ENCODE peak calls at places on chromosomes 3 and 15, in six cellular contexts. B, O, G, E, V and X are unnamed samples.

GRCh38 chr15:87268675-87269074 is 987.9 kb downstream of the NTRK3 start:
- DNase-seq in O (no peak), E (no peak), B (no peak), G (no peak), V (no peak), X (peak; percentile 52)

GRCh38 chr3:113867506-113867905 is 28.9 kb downstream of the GRAMD1C start:
- DNase-seq in E (no peak), O (no peak), V (no peak), G (no peak), B (no peak), X (peak; percentile 61)

GRCh38 chr3:118799303-118799702 is 235.3 kb downstream of the IGSF11 start:
- DNase-seq in V (no peak), G (no peak), B (no peak), E (no peak), O (no peak), X (no peak)

GRCh38 chr15:51227967-51228783 is 110.2 kb downstream of the CYP19A1 start:
- DNase-seq in O (no peak), E (no peak), G (peak; percentile 24), V (no peak), B (peak; percentile 81), X (peak; percentile 85)

GRCh38 chr15:62900071-62900812 is 142.3 kb upstream of the TPM1 start:
- DNase-seq in B (no peak), G (no peak), O (no peak), V (no peak), E (no peak), X (no peak)

GRCh38 chr3:54538346-54538745 is 389.5 kb downstream of the LRTM1 start:
- DNase-seq in V (no peak), G (no peak), B (no peak), E (no peak), O (no peak), X (no peak)

GRCh38 chr15:66251790-66252355 is 1.7 kb downstream of the MEGF11 start:
- DNase-seq in O (no peak), V (no peak), E (no peak), B (no peak), G (no peak), X (no peak)

GRCh38 chr3:172134352-172134751 is 95.0 kb downstream of the FNDC3B start:
- DNase-seq in O (no peak), B (no peak), E (peak; percentile 20), G (no peak), V (no peak), X (no peak)

GRCh38 chr3:38602576-38603250 is 46.8 kb downstream of the SCN5A start:
- DNase-seq in V (no peak), E (no peak), O (no peak), B (peak; percentile 43), G (no peak), X (no peak)

GRCh38 chr15:75455982-75456531 is 4.6 kb upstream of the SIN3A start:
- DNase-seq in G (peak; percentile 40), E (no peak), B (no peak), V (no peak), O (peak; percentile 72), X (peak; percentile 62)

GRCh38 chr15:72141171-72142084 is 23.2 kb downstream of the SENP8 start:
- DNase-seq in V (no peak), E (no peak), B (no peak), G (peak; percentile 33), O (peak; percentile 12), X (peak; percentile 10)

GRCh38 chr15:23897576-23897975 is 210.5 kb upstream of the NDN start:
- DNase-seq in E (no peak), B (peak; percentile 76), G (no peak), V (no peak), O (no peak), X (no peak)

GRCh38 chr15:69400850-69401249 is 13.3 kb upstream of the KIF23 start:
- DNase-seq in G (no peak), V (no peak), E (no peak), O (no peak), B (no peak), X (no peak)

GRCh38 chr15:91491131-91491950 is 362.2 kb upstream of the SLCO3A1 start:
- DNase-seq in E (no peak), B (no peak), O (no peak), G (no peak), V (no peak), X (peak; percentile 78)

GRCh38 chr15:99507732-99508571 is 57.8 kb upstream of the MEF2A start:
- DNase-seq in B (no peak), E (no peak), G (no peak), V (no peak), O (no peak), X (peak; percentile 83)

GRCh38 chr3:194767430-194768207 is 81.9 kb downstream of the FAM43A start:
- DNase-seq in E (no peak), V (no peak), G (no peak), O (no peak), B (no peak), X (no peak)

GRCh38 chr3:43894176-43895049 is 203.7 kb downstream of the ABHD5 start:
- DNase-seq in O (peak; percentile 89), V (peak; percentile 50), E (no peak), B (peak; percentile 92), G (no peak), X (peak; percentile 65)

GRCh38 chr3:156483426-156483825 is 71.5 kb downstream of the SSR3 start:
- DNase-seq in O (peak; percentile 42), V (no peak), E (peak; percentile 59), G (no peak), B (no peak), X (peak; percentile 90)

GRCh38 chr3:39095778-39096177 is 11.6 kb downstream of the GORASP1 start:
- DNase-seq in V (no peak), B (no peak), G (no peak), O (no peak), E (no peak), X (no peak)

GRCh38 chr15:37135225-37135624 is 34.9 kb upstream of the MEIS2 start:
- DNase-seq in G (no peak), B (no peak), O (peak; percentile 41), E (no peak), V (no peak), X (no peak)

GRCh38 chr3:182738583-182739514 is 54.5 kb upstream of the ATP11B start:
- DNase-seq in V (no peak), G (no peak), O (no peak), E (no peak), B (no peak), X (no peak)

GRCh38 chr3:58722526-58722925 is 56.0 kb upstream of the FAM3D start:
- DNase-seq in B (no peak), V (no peak), O (no peak), G (no peak), E (no peak), X (no peak)

GRCh38 chr15:38702178-38702912 is 137.7 kb upstream of the RASGRP1 start:
- DNase-seq in B (no peak), V (no peak), E (no peak), O (no peak), G (peak; percentile 44), X (no peak)

GRCh38 chr3:43863966-43864933 is 173.5 kb downstream of the ABHD5 start:
- DNase-seq in E (no peak), O (no peak), V (no peak), B (peak; percentile 20), G (no peak), X (no peak)

GRCh38 chr3:58529516-58530353 is 7.3 kb downstream of the ACOX2 start:
- DNase-seq in B (no peak), O (peak; percentile 58), G (peak; percentile 44), E (no peak), V (no peak), X (no peak)

GRCh38 chr3:43317461-43318316 is 31.3 kb downstream of the SNRK start:
- DNase-seq in B (no peak), O (no peak), E (no peak), G (peak; percentile 70), V (no peak), X (no peak)

GRCh38 chr3:188179006-188179966 is 25.3 kb downstream of the LPP start:
- DNase-seq in G (no peak), V (peak; percentile 27), E (no peak), O (peak; percentile 66), B (peak; percentile 83), X (peak; percentile 90)

GRCh38 chr3:190120161-190121060 is at the start of gene P3H2:
- DNase-seq in B (peak; percentile 93), E (no peak), G (peak; percentile 66), O (no peak), V (peak; percentile 80), X (peak; percentile 87)

GRCh38 chr15:28936081-28936480 is 50.3 kb downstream of the APBA2 start:
- DNase-seq in E (no peak), G (no peak), B (no peak), O (no peak), V (no peak), X (no peak)

GRCh38 chr3:13815088-13815683 is 64.7 kb downstream of the WNT7A start:
- DNase-seq in E (no peak), V (no peak), B (peak; percentile 37), G (no peak), O (no peak), X (no peak)
- H3K9me3 ChIP-seq in E (peaks cover 28% of the 10 kb centered on the region), V (peaks cover 61% of the 10 kb centered on the region), B (peaks cover 33% of the 10 kb centered on the region), G (no peaks in the 10 kb centered on the region), O (no peaks in the 10 kb centered on the region), X (peaks cover 45% of the 10 kb centered on the region)

GRCh38 chr3:100140976-100141375 is 26.7 kb upstream of the FILIP1L start:
- DNase-seq in B (no peak), V (no peak), G (no peak), O (no peak), E (no peak), X (no peak)
- H3K9me3 ChIP-seq in B (no peaks in the 10 kb centered on the region), V (peaks cover 19% of the 10 kb centered on the region), G (peaks cover 22% of the 10 kb centered on the region), O (no peaks in the 10 kb centered on the region), E (peaks cover 3% of the 10 kb centered on the region), X (no peaks in the 10 kb centered on the region)

DNA sequence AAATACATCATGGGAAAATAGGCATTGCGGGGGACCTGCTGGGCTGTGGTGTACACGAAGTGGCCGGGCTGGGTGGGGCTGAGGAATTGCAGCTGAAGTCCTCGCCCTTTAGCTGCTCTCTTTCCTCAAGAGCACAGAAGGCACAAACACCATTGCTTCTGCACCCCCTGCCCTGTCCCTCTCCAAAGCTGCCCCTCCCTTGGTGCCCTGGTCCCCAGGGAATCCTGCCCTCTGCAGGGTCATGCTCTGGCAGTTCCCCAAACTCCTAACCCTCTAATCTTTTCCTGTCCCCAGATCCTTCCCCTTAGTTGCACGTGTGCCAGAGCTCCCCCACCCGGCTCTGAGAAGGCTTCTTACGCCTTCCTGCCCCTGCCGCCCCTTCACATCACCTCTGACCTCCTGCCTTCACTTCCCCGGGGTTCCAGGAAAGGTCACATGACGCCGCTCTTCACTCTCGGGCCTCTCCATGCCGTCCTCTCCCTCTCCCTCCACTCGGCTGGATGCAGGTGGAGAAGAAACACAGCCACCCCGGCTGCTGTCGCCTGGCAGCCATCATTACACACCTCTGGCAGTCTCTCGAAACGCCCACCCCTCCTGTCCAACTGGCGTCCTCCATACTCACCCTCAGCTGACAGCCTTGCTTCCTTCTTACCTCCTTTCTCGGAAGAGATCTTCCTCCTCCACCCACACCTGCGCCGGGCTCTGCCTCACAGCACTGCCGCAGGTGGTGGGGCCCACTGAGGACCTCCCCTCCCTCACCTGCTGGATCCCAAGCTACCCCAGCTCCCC is 6.9 kb upstream of the PCSK6 start:
- DNase-seq in B (no peak), O (no peak), G (no peak), E (no peak), V (no peak), X (no peak)
- H3K9me3 ChIP-seq in B (no peaks in the 10 kb centered on the region), O (no peaks in the 10 kb centered on the region), G (no peaks in the 10 kb centered on the region), E (no peaks in the 10 kb centered on the region), V (no peaks in the 10 kb centered on the region), X (no peaks in the 10 kb centered on the region)

DNA sequence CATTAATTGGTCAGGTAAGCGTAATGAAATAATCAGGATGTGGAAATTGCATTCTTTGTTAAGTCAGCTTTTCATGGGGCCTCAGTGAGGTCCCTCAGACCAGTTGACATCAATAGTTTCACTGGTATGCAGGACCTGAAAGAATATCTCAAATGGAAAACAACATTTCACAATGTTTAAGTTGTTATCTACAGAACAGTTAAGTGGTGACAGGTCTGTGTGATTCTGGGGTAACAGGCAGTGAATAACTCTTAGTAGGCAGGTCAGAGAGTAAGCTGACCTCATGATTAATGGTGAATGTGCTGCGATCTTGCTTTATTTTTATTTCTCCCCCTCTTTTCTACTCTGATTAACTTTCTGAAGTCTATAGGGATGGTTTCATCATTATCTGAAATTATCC is 28.9 kb upstream of the ACP3 start:
- DNase-seq in G (no peak), E (no peak), O (no peak), B (no peak), V (no peak), X (no peak)
- H3K9me3 ChIP-seq in G (peaks cover 7% of the 10 kb centered on the region), E (no peaks in the 10 kb centered on the region), O (no peaks in the 10 kb centered on the region), B (peaks cover 4% of the 10 kb centered on the region), V (peaks cover 16% of the 10 kb centered on the region), X (no peaks in the 10 kb centered on the region)